ENCODE peak calls at places on chromosome 16, in nine cellular contexts. One of them, this sample, is unnamed.

GRCh38 chr16:54628796-54629625 is 301.7 kb upstream of the IRX5 start:
- DNase-seq in activated effector memory CD4-positive, alpha-beta T cell treated with anti-CD3 and anti-CD28 coated beads, Interleukin-2, amount 50 U/mL, for 16 hours: no peak
- DNase-seq in left ventricle myocardium inferior: no peak
- DNase-seq in hippocampal formation: no peak
- DNase-seq in thoracic aorta: no peak
- DNase-seq in germinal center: no peak
- DNase-seq in caudate nucleus: no peak
- DNase-seq in GM23338: no peak
- DNase-seq in skeletal muscle cell: no peak
- DNase-seq in this sample: no peak

GRCh38 chr16:9134739-9135138 is 43.3 kb downstream of the HAPSTR1 start:
- DNase-seq in hippocampal formation: no peak
- DNase-seq in thoracic aorta: no peak
- DNase-seq in caudate nucleus: peak
- DNase-seq in skeletal muscle cell: no peak
- DNase-seq in germinal center: peak
- DNase-seq in GM23338: peak
- DNase-seq in activated effector memory CD4-positive, alpha-beta T cell treated with anti-CD3 and anti-CD28 coated beads, Interleukin-2, amount 50 U/mL, for 16 hours: peak
- DNase-seq in left ventricle myocardium inferior: no peak
- DNase-seq in this sample: peak

GRCh38 chr16:67966549-67967182 is 1.8 kb downstream of the SLC12A4 start:
- DNase-seq in left ventricle myocardium inferior: no peak
- DNase-seq in thoracic aorta: no peak
- DNase-seq in GM23338: peak
- DNase-seq in caudate nucleus: no peak
- DNase-seq in skeletal muscle cell: no peak
- DNase-seq in hippocampal formation: no peak
- DNase-seq in activated effector memory CD4-positive, alpha-beta T cell treated with anti-CD3 and anti-CD28 coated beads, Interleukin-2, amount 50 U/mL, for 16 hours: no peak
- DNase-seq in germinal center: no peak
- DNase-seq in this sample: no peak

GRCh38 chr16:48164907-48165715 is 9.3 kb upstream of the ABCC12 start:
- DNase-seq in hippocampal formation: peak
- DNase-seq in caudate nucleus: peak
- DNase-seq in activated effector memory CD4-positive, alpha-beta T cell treated with anti-CD3 and anti-CD28 coated beads, Interleukin-2, amount 50 U/mL, for 16 hours: peak
- DNase-seq in left ventricle myocardium inferior: peak
- DNase-seq in germinal center: peak
- DNase-seq in skeletal muscle cell: peak
- DNase-seq in GM23338: peak
- DNase-seq in thoracic aorta: peak
- DNase-seq in this sample: peak

GRCh38 chr16:59611556-59611955 is 877.4 kb upstream of the GOT2 start:
- DNase-seq in caudate nucleus: no peak
- DNase-seq in skeletal muscle cell: no peak
- DNase-seq in germinal center: no peak
- DNase-seq in thoracic aorta: no peak
- DNase-seq in activated effector memory CD4-positive, alpha-beta T cell treated with anti-CD3 and anti-CD28 coated beads, Interleukin-2, amount 50 U/mL, for 16 hours: no peak
- DNase-seq in left ventricle myocardium inferior: no peak
- DNase-seq in hippocampal formation: no peak
- DNase-seq in GM23338: no peak
- DNase-seq in this sample: no peak

GRCh38 chr16:67112591-67113399 is 3.1 kb downstream of the PHAF1 start:
- DNase-seq in germinal center: no peak
- DNase-seq in skeletal muscle cell: no peak
- DNase-seq in thoracic aorta: no peak
- DNase-seq in left ventricle myocardium inferior: no peak
- DNase-seq in hippocampal formation: no peak
- DNase-seq in caudate nucleus: no peak
- DNase-seq in activated effector memory CD4-positive, alpha-beta T cell treated with anti-CD3 and anti-CD28 coated beads, Interleukin-2, amount 50 U/mL, for 16 hours: no peak
- DNase-seq in GM23338: peak
- DNase-seq in this sample: no peak

GRCh38 chr16:47815655-47816054 is 340.1 kb downstream of the ABCC12 start:
- DNase-seq in caudate nucleus: no peak
- DNase-seq in thoracic aorta: no peak
- DNase-seq in GM23338: no peak
- DNase-seq in hippocampal formation: no peak
- DNase-seq in activated effector memory CD4-positive, alpha-beta T cell treated with anti-CD3 and anti-CD28 coated beads, Interleukin-2, amount 50 U/mL, for 16 hours: no peak
- DNase-seq in left ventricle myocardium inferior: no peak
- DNase-seq in skeletal muscle cell: no peak
- DNase-seq in germinal center: no peak
- DNase-seq in this sample: no peak

GRCh38 chr16:22075043-22075757 is 17.1 kb upstream of the VWA3A start:
- DNase-seq in left ventricle myocardium inferior: no peak
- DNase-seq in GM23338: no peak
- DNase-seq in hippocampal formation: no peak
- DNase-seq in activated effector memory CD4-positive, alpha-beta T cell treated with anti-CD3 and anti-CD28 coated beads, Interleukin-2, amount 50 U/mL, for 16 hours: no peak
- DNase-seq in thoracic aorta: no peak
- DNase-seq in skeletal muscle cell: no peak
- DNase-seq in germinal center: no peak
- DNase-seq in caudate nucleus: no peak
- DNase-seq in this sample: no peak

GRCh38 chr16:27402964-27403600 is 1.1 kb downstream of the IL21R start:
- DNase-seq in hippocampal formation: no peak
- DNase-seq in left ventricle myocardium inferior: no peak
- DNase-seq in caudate nucleus: no peak
- DNase-seq in GM23338: no peak
- DNase-seq in thoracic aorta: no peak
- DNase-seq in germinal center: peak
- DNase-seq in activated effector memory CD4-positive, alpha-beta T cell treated with anti-CD3 and anti-CD28 coated beads, Interleukin-2, amount 50 U/mL, for 16 hours: peak
- DNase-seq in skeletal muscle cell: no peak
- DNase-seq in this sample: peak

GRCh38 chr16:9801651-9802050 is 380.6 kb downstream of the GRIN2A start:
- DNase-seq in germinal center: no peak
- DNase-seq in left ventricle myocardium inferior: no peak
- DNase-seq in activated effector memory CD4-positive, alpha-beta T cell treated with anti-CD3 and anti-CD28 coated beads, Interleukin-2, amount 50 U/mL, for 16 hours: no peak
- DNase-seq in thoracic aorta: no peak
- DNase-seq in hippocampal formation: no peak
- DNase-seq in skeletal muscle cell: no peak
- DNase-seq in caudate nucleus: no peak
- DNase-seq in GM23338: no peak
- DNase-seq in this sample: peak

GRCh38 chr16:67296422-67296821 is 17.1 kb downstream of the PLEKHG4 start:
- DNase-seq in caudate nucleus: no peak
- DNase-seq in thoracic aorta: no peak
- DNase-seq in activated effector memory CD4-positive, alpha-beta T cell treated with anti-CD3 and anti-CD28 coated beads, Interleukin-2, amount 50 U/mL, for 16 hours: no peak
- DNase-seq in left ventricle myocardium inferior: no peak
- DNase-seq in hippocampal formation: no peak
- DNase-seq in GM23338: no peak
- DNase-seq in germinal center: no peak
- DNase-seq in skeletal muscle cell: peak
- DNase-seq in this sample: no peak

GRCh38 chr16:2226245-2226793 is 2.9 kb downstream of the E4F1 start:
- DNase-seq in GM23338: no peak
- DNase-seq in left ventricle myocardium inferior: no peak
- DNase-seq in activated effector memory CD4-positive, alpha-beta T cell treated with anti-CD3 and anti-CD28 coated beads, Interleukin-2, amount 50 U/mL, for 16 hours: no peak
- DNase-seq in germinal center: no peak
- DNase-seq in thoracic aorta: no peak
- DNase-seq in skeletal muscle cell: no peak
- DNase-seq in hippocampal formation: no peak
- DNase-seq in caudate nucleus: no peak
- DNase-seq in this sample: no peak

GRCh38 chr16:85963746-85964370 is 64.9 kb downstream of the IRF8 start:
- DNase-seq in thoracic aorta: no peak
- DNase-seq in germinal center: no peak
- DNase-seq in skeletal muscle cell: no peak
- DNase-seq in GM23338: no peak
- DNase-seq in activated effector memory CD4-positive, alpha-beta T cell treated with anti-CD3 and anti-CD28 coated beads, Interleukin-2, amount 50 U/mL, for 16 hours: no peak
- DNase-seq in caudate nucleus: no peak
- DNase-seq in left ventricle myocardium inferior: peak
- DNase-seq in hippocampal formation: no peak
- DNase-seq in this sample: no peak